ENCODE peak calls at places on chromosome 17, in ten cellular contexts. U, A, B, K, E, R, S, H, O and X are unnamed samples.

GRCh38 chr17:32879143-32879542 is 2.2 kb upstream of the MYO1D start:
- DNase-seq in U (no peak), A (no peak), B (no peak), K (no peak), E (no peak), R (no peak), S (no peak), H (no peak), O (no peak), X (no peak)

GRCh38 chr17:39618252-39618913 is 8.4 kb upstream of the PPP1R1B start:
- DNase-seq in U (no peak), A (no peak), B (no peak), K (peak), E (peak), R (no peak), S (no peak), H (no peak), O (no peak), X (no peak)

GRCh38 chr17:65515959-65516948 is 45.2 kb downstream of the AXIN2 start:
- DNase-seq in U (peak), A (no peak), B (peak), K (no peak), E (no peak), R (peak), S (peak), H (no peak), O (no peak), X (no peak)

GRCh38 chr17:6347776-6348175 is 87.1 kb downstream of the AIPL1 start:
- DNase-seq in U (no peak), A (no peak), B (no peak), K (no peak), E (no peak), R (no peak), S (no peak), H (no peak), O (no peak), X (no peak)

GRCh38 chr17:64780096-64781012 is 118.2 kb upstream of the SMURF2 start:
- DNase-seq in U (peak), A (no peak), B (peak), K (peak), E (peak), R (no peak), S (peak), H (peak), O (peak), X (peak)

GRCh38 chr17:66215529-66215911 is 13.7 kb downstream of the APOH start:
- DNase-seq in U (no peak), A (no peak), B (no peak), K (no peak), E (no peak), R (no peak), S (no peak), H (no peak), O (no peak), X (no peak)

GRCh38 chr17:48278755-48279491 is 151.1 kb downstream of the SKAP1 start:
- DNase-seq in U (peak), A (no peak), B (no peak), K (no peak), E (no peak), R (no peak), S (no peak), H (no peak), O (no peak), X (no peak)

GRCh38 chr17:73186283-73186682 is 6.6 kb upstream of the COG1 start:
- DNase-seq in U (no peak), A (no peak), B (no peak), K (no peak), E (no peak), R (no peak), S (no peak), H (no peak), O (no peak), X (no peak)

GRCh38 chr17:62188713-62189112 is 123.6 kb upstream of the MED13 start:
- DNase-seq in U (peak), A (no peak), B (no peak), K (no peak), E (no peak), R (peak), S (no peak), H (peak), O (no peak), X (peak)

GRCh38 chr17:18967806-18968744 is 16.1 kb downstream of the SLC5A10 start:
- DNase-seq in U (peak), A (no peak), B (no peak), K (peak), E (no peak), R (no peak), S (no peak), H (peak), O (no peak), X (peak)

GRCh38 chr17:55750750-55751641 is at the start of gene PCTP:
- DNase-seq in U (peak), A (peak), B (peak), K (peak), E (peak), R (peak), S (peak), H (peak), O (peak), X (peak)

GRCh38 chr17:73719588-73720071 is 75.4 kb upstream of the SDK2 start:
- DNase-seq in U (peak), A (peak), B (no peak), K (peak), E (no peak), R (no peak), S (no peak), H (no peak), O (no peak), X (no peak)

GRCh38 chr17:31877911-31878702 is 19.1 kb upstream of the COPRS start:
- DNase-seq in U (no peak), A (no peak), B (no peak), K (no peak), E (peak), R (peak), S (no peak), H (no peak), O (no peak), X (no peak)

GRCh38 chr17:45146616-45147101 is 1.6 kb upstream of the HEXIM1 start:
- DNase-seq in U (peak), A (peak), B (no peak), K (no peak), E (peak), R (peak), S (peak), H (peak), O (peak), X (no peak)

GRCh38 chr17:35433075-35433894 is 985 bp upstream of the SLFN12 start:
- DNase-seq in U (peak), A (peak), B (peak), K (peak), E (peak), R (peak), S (peak), H (peak), O (peak), X (peak)

GRCh38 chr17:19457046-19457445 is 46.0 kb downstream of the RNF112 start:
- DNase-seq in U (no peak), A (no peak), B (no peak), K (no peak), E (no peak), R (no peak), S (no peak), H (no peak), O (no peak), X (no peak)

GRCh38 chr17:9115446-9116265 is 94.3 kb downstream of the NTN1 start:
- DNase-seq in U (peak), A (peak), B (no peak), K (peak), E (peak), R (peak), S (no peak), H (peak), O (peak), X (no peak)

GRCh38 chr17:33653389-33653788 is 360.3 kb upstream of the ASIC2 start:
- DNase-seq in U (no peak), A (no peak), B (no peak), K (no peak), E (no peak), R (peak), S (no peak), H (no peak), O (no peak), X (no peak)

GRCh38 chr17:17568772-17569195 is 22.7 kb downstream of the PEMT start:
- DNase-seq in U (peak), A (peak), B (peak), K (peak), E (peak), R (peak), S (peak), H (peak), O (peak), X (peak)

GRCh38 chr17:65099941-65100315 is 37.2 kb upstream of the RGS9 start:
- DNase-seq in U (no peak), A (peak), B (peak), K (no peak), E (peak), R (peak), S (no peak), H (peak), O (peak), X (peak)

GRCh38 chr17:73553311-73553710 is 90.9 kb downstream of the SDK2 start:
- DNase-seq in U (no peak), A (no peak), B (no peak), K (no peak), E (no peak), R (no peak), S (no peak), H (no peak), O (no peak), X (peak)

GRCh38 chr17:7833795-7834553 is at the start of gene KDM6B:
- DNase-seq in U (peak), A (peak), B (peak), K (peak), E (peak), R (peak), S (peak), H (peak), O (peak), X (peak)

GRCh38 chr17:62882878-62883277 is 74.8 kb upstream of the MARCHF10 start:
- DNase-seq in U (no peak), A (no peak), B (no peak), K (peak), E (peak), R (peak), S (no peak), H (no peak), O (no peak), X (peak)

GRCh38 chr17:18247613-18248001 is 10.9 kb downstream of the FLII start:
- DNase-seq in U (no peak), A (no peak), B (no peak), K (no peak), E (no peak), R (no peak), S (no peak), H (peak), O (peak), X (no peak)

GRCh38 chr17:13746379-13746778 is 144.7 kb upstream of the HS3ST3A1 start:
- DNase-seq in U (peak), A (no peak), B (no peak), K (no peak), E (no peak), R (no peak), S (no peak), H (no peak), O (no peak), X (no peak)

GRCh38 chr17:74429604-74430384 is 2.1 kb upstream of the GPRC5C start:
- DNase-seq in U (peak), A (no peak), B (no peak), K (peak), E (no peak), R (peak), S (no peak), H (peak), O (no peak), X (no peak)

GRCh38 chr17:76735006-76735405 is 2.1 kb downstream of the SRSF2 start:
- DNase-seq in U (no peak), A (no peak), B (no peak), K (peak), E (peak), R (peak), S (no peak), H (no peak), O (no peak), X (peak)

GRCh38 chr17:39219647-39220154 is 6.0 kb downstream of the STAC2 start:
- DNase-seq in U (no peak), A (no peak), B (no peak), K (no peak), E (no peak), R (no peak), S (no peak), H (no peak), O (no peak), X (no peak)

GRCh38 chr17:69592692-69593350 is 178.3 kb downstream of the MAP2K6 start:
- DNase-seq in U (no peak), A (no peak), B (no peak), K (no peak), E (peak), R (peak), S (no peak), H (no peak), O (no peak), X (no peak)

GRCh38 chr17:77329741-77330531 is 189.2 kb downstream of the SEC14L1 start:
- DNase-seq in U (no peak), A (no peak), B (no peak), K (no peak), E (no peak), R (no peak), S (peak), H (peak), O (no peak), X (no peak)

GRCh38 chr17:20234266-20234665 is 225.1 kb downstream of the SPECC1 start:
- DNase-seq in U (no peak), A (no peak), B (no peak), K (no peak), E (no peak), R (no peak), S (no peak), H (no peak), O (no peak), X (no peak)

GRCh38 chr17:14204084-14204483 is 32.6 kb downstream of the CDRT15 start:
- DNase-seq in U (no peak), A (no peak), B (no peak), K (no peak), E (no peak), R (no peak), S (no peak), H (no peak), O (no peak), X (no peak)

GRCh38 chr17:21510686-21511367 is 134.7 kb downstream of the KCNJ12 start:
- DNase-seq in U (no peak), A (no peak), B (no peak), K (no peak), E (no peak), R (no peak), S (no peak), H (no peak), O (no peak), X (no peak)

GRCh38 chr17:48293319-48294192 is 136.5 kb downstream of the SKAP1 start:
- DNase-seq in U (no peak), A (no peak), B (no peak), K (no peak), E (no peak), R (no peak), S (no peak), H (no peak), O (no peak), X (no peak)

GRCh38 chr17:50981279-50981678 is 115.1 kb upstream of the TOB1 start:
- DNase-seq in U (no peak), A (no peak), B (no peak), K (no peak), E (no peak), R (no peak), S (no peak), H (no peak), O (no peak), X (no peak)

GRCh38 chr17:44219636-44220210 is at the start of gene UBTF:
- DNase-seq in U (peak), A (no peak), B (no peak), K (peak), E (no peak), R (peak), S (peak), H (peak), O (peak), X (peak)

GRCh38 chr17:61188081-61188480 is 211.6 kb upstream of the TBX2 start:
- DNase-seq in U (no peak), A (no peak), B (no peak), K (no peak), E (no peak), R (no peak), S (no peak), H (no peak), O (no peak), X (no peak)

GRCh38 chr17:48804936-48805411 is 12.1 kb downstream of the TTLL6 start:
- DNase-seq in U (peak), A (peak), B (peak), K (peak), E (peak), R (peak), S (peak), H (peak), O (peak), X (peak)

DNA sequence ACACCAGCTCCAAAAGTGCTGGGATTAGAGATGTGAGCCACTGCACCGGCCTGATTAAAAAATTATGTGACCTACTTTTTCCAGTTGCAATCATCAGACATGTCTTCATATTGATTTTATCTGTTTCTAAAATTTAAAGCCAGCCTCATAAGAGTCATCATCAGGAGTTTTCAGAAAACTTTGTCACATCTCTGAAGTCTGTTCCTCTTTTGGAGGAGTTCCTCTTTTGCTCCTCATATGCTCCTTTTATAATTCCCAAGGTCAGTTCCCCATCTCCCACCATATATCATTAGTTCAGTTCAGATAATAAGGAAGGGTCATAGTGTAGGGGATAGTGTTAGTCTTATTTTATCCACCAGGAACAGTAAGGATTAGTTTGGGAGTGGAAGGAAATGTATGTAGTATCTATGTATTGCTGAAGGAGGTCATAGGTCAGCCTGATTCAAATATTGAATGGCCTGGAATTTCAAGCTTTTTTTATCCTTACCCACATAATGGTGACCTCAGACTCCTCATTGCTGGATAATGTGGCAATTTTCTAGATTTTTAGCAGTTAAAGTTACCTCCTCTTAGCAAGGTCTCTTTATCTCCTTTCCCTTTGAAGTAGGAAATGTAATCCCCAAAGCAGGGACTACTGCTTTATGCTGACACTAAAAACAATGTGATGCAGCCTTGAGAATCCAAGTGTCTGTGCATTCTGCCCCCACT is 13.8 kb upstream of the DUSP14 start:
- DNase-seq in U (no peak), A (no peak), B (no peak), K (peak), E (peak), R (no peak), S (no peak), H (no peak), O (no peak), X (no peak)
- H3K4me3 ChIP-seq in U (no peak), A (no peak), B (no peak), K (no peak), E (no peak), R (no peak), S (no peak), H (no peak), O (no peak), X (no peak)

DNA sequence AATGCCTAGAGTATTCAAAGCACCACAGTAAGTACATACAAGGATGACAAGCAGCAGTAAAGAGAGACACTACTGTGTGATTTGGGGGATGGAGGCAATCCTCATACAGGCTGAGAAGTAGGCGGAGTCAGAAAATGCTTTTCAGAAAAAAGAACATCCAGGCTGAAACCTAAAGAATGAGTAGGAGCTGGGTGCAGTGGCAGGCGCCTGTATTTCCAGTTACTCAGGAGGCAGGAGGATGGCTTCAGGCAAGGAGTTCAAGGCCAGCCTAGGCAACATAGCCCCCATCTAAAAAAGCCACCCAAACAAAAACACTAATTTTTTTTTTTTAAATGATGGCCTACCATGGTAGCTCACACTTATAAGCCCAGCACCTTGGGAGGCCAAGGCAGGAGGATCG is 10.3 kb downstream of the KANSL1 start:
- DNase-seq in U (peak), A (no peak), B (no peak), K (peak), E (no peak), R (no peak), S (no peak), H (no peak), O (no peak), X (peak)
- TF ChIP-seq CTCF in U (no peak), A (no peak), B (no peak), K (no peak), E (no peak), R (no peak), S (no peak), H (no peak), O (no peak), X (no peak)

GRCh38 chr17:83113381-83113780 is 34.0 kb downstream of the METRNL start:
- DNase-seq in U (no peak), A (no peak), B (no peak), K (no peak), E (no peak), R (no peak), S (no peak), H (no peak), O (no peak), X (no peak)

GRCh38 chr17:83110755-83111154 is 31.3 kb downstream of the METRNL start:
- DNase-seq in U (no peak), A (no peak), B (no peak), K (no peak), E (peak), R (peak), S (no peak), H (no peak), O (no peak), X (no peak)

GRCh38 chr17:83109793-83110645 is 30.6 kb downstream of the METRNL start:
- DNase-seq in U (peak), A (peak), B (peak), K (no peak), E (peak), R (peak), S (peak), H (peak), O (peak), X (peak)

GRCh38 chr17:83113792-83114191 is 34.4 kb downstream of the METRNL start:
- DNase-seq in U (no peak), A (no peak), B (no peak), K (no peak), E (no peak), R (no peak), S (no peak), H (no peak), O (peak), X (no peak)

GRCh38 chr17:83111516-83112282 is 32.3 kb downstream of the METRNL start:
- DNase-seq in U (no peak), A (no peak), B (no peak), K (no peak), E (no peak), R (no peak), S (no peak), H (no peak), O (no peak), X (no peak)
- H3K4me3 ChIP-seq in U (no peak), A (no peak), B (no peak), K (no peak), E (no peak), R (no peak), S (no peak), H (no peak), O (no peak), X (no peak)

GRCh38 chr17:2867441-2868424 is 71.5 kb downstream of the RAP1GAP2 start:
- DNase-seq in U (no peak), A (no peak), B (no peak), K (peak), E (peak), R (peak), S (no peak), H (no peak), O (peak), X (peak)
- TF ChIP-seq CTCF in U (no peak), A (no peak), B (no peak), K (no peak), E (no peak), R (peak), S (no peak), H (no peak), O (no peak), X (no peak)

GRCh38 chr17:78365561-78366108 is 5.8 kb upstream of the SOCS3 start:
- DNase-seq in U (peak), A (no peak), B (no peak), K (no peak), E (no peak), R (no peak), S (no peak), H (no peak), O (no peak), X (no peak)
- H3K4me3 ChIP-seq in U (no peak), A (no peak), B (no peak), K (no peak), E (no peak), R (no peak), S (no peak), H (no peak), O (no peak), X (no peak)